ENCODE peak calls at places on chromosomes 16 and 17, in five cellular contexts. K is mucosa of gallbladder; T is stimulated activated CD8-positive, alpha-beta memory T cell treated with anti-CD3 and anti-CD28 coated beads, Interleukin-15, amount 100 ng/mL, for 24 hours; G is ovary; U is stimulated activated CD4-positive, alpha-beta T cell treated with anti-CD3 and anti-CD28 coated beads, Interleukin-12 subunit alpha, Interleukin-12 subunit beta, amount 100 ng/mL, for 4 hours. Q is an unnamed sample.

GRCh38 chr17:60169921-60170817 is 20.4 kb downstream of the CA4 start:
- DNase-seq in T (no peak), G (no peak), K (peak; percentile 87), U (no peak), Q (no peak)

GRCh38 chr16:52487849-52488457 is 59.0 kb downstream of the TOX3 start:
- DNase-seq in K (no peak), T (no peak), U (no peak), G (no peak), Q (no peak)

GRCh38 chr17:77874303-77875050 is 84.0 kb upstream of the TNRC6C start:
- DNase-seq in U (no peak), K (no peak), T (no peak), G (no peak), Q (no peak)

GRCh38 chr16:81939164-81940067 is 71.9 kb downstream of the SDR42E1 start:
- DNase-seq in T (no peak), G (no peak), K (no peak), U (no peak), Q (no peak)

GRCh38 chr16:54280751-54281150 is 5.8 kb downstream of the IRX3 start:
- DNase-seq in T (no peak), G (no peak), K (no peak), U (no peak), Q (no peak)

GRCh38 chr17:37702605-37703004 is 42.3 kb downstream of the HNF1B start:
- DNase-seq in T (no peak), K (no peak), G (no peak), U (no peak), Q (no peak)

GRCh38 chr16:85629326-85629725 is 16.2 kb downstream of the GSE1 start:
- DNase-seq in G (no peak), T (no peak), K (no peak), U (no peak), Q (no peak)

GRCh38 chr16:8623634-8624033 is 2.1 kb downstream of the METTL22 start:
- DNase-seq in U (no peak), K (no peak), T (no peak), G (no peak), Q (no peak)

GRCh38 chr17:48231995-48232729 is 124.6 kb downstream of the SNX11 start:
- DNase-seq in K (no peak), G (no peak), T (no peak), U (no peak), Q (no peak)

GRCh38 chr16:67542464-67542863 is 13.8 kb downstream of the RIPOR1 start:
- DNase-seq in G (peak; percentile 35), U (peak; percentile 41), T (no peak), K (no peak), Q (peak; percentile 23)

GRCh38 chr16:27383511-27384243 is 18.3 kb upstream of the IL21R start:
- DNase-seq in K (no peak), U (no peak), T (no peak), G (no peak), Q (no peak)

GRCh38 chr16:55853114-55853513 is 20.2 kb upstream of the CES1 start:
- DNase-seq in K (no peak), T (no peak), G (no peak), U (no peak), Q (no peak)

GRCh38 chr16:81647527-81647926 is 131.6 kb upstream of the PLCG2 start:
- DNase-seq in T (no peak), U (no peak), K (no peak), G (no peak), Q (no peak)

GRCh38 chr17:10646393-10646990 is 10.6 kb downstream of the MYH3 start:
- DNase-seq in K (peak; percentile 70), G (peak; percentile 73), U (peak; percentile 73), T (peak; percentile 63), Q (peak; percentile 83)

GRCh38 chr17:20852541-20853370 is 190.1 kb downstream of the USP22 start:
- DNase-seq in U (no peak), T (no peak), G (peak; percentile 31), K (no peak), Q (no peak)

GRCh38 chr16:75130150-75130771 is 13.7 kb upstream of the LDHD start:
- DNase-seq in G (no peak), T (no peak), K (no peak), U (no peak), Q (no peak)

GRCh38 chr17:17570798-17571716 is 20.5 kb downstream of the PEMT start:
- DNase-seq in K (no peak), G (peak; percentile 78), U (no peak), T (no peak), Q (peak; percentile 34)

GRCh38 chr16:81551821-81552304 is 107.3 kb downstream of the CMIP start:
- DNase-seq in G (no peak), T (no peak), K (peak; percentile 51), U (no peak), Q (no peak)

GRCh38 chr17:19376799-19377198 is 1.5 kb upstream of the MAPK7 start:
- DNase-seq in T (no peak), K (no peak), G (no peak), U (no peak), Q (no peak)

GRCh38 chr17:48307814-48308411 is 122.1 kb downstream of the SKAP1 start:
- DNase-seq in T (no peak), K (peak; percentile 60), G (no peak), U (peak; percentile 41), Q (peak; percentile 60)

GRCh38 chr17:61251939-61252865 is 147.4 kb upstream of the TBX2 start:
- DNase-seq in G (peak; percentile 88), U (no peak), K (peak; percentile 90), T (no peak), Q (peak; percentile 74)

GRCh38 chr16:53989597-53989996 is 285.6 kb downstream of the FTO start:
- DNase-seq in G (no peak), T (no peak), U (no peak), K (no peak), Q (no peak)

GRCh38 chr17:17416400-17417360 is 60.1 kb upstream of the MED9 start:
- DNase-seq in K (no peak), T (no peak), G (no peak), U (no peak), Q (no peak)

GRCh38 chr16:66478733-66479511 is 51.8 kb downstream of the BEAN1 start:
- DNase-seq in G (peak; percentile 61), T (peak; percentile 45), K (peak; percentile 77), U (peak; percentile 81), Q (no peak)

GRCh38 chr17:58156839-58157803 is 8.9 kb downstream of the OR4D1 start:
- DNase-seq in G (no peak), U (peak; percentile 57), T (peak; percentile 32), K (no peak), Q (no peak)

GRCh38 chr16:1282275-1282995 is 26.6 kb downstream of the TPSD1 start:
- DNase-seq in G (no peak), U (no peak), K (no peak), T (no peak), Q (no peak)

GRCh38 chr17:11251561-11252107 is 10.6 kb downstream of the SHISA6 start:
- DNase-seq in K (no peak), U (no peak), G (no peak), T (no peak), Q (no peak)

GRCh38 chr17:30254150-30254549 is 18.7 kb upstream of the SLC6A4 start:
- DNase-seq in G (no peak), T (no peak), K (no peak), U (no peak), Q (no peak)

GRCh38 chr16:66568355-66568754 is 2.1 kb downstream of the CMTM1 start:
- DNase-seq in G (no peak), K (no peak), U (no peak), T (no peak), Q (no peak)

GRCh38 chr17:8964801-8965393 is 610 bp downstream of the PIK3R5 start:
- DNase-seq in U (no peak), K (peak; percentile 35), G (no peak), T (no peak), Q (no peak)

GRCh38 chr17:12365805-12366204 is 299.9 kb upstream of the MYOCD start:
- DNase-seq in U (no peak), K (peak; percentile 26), T (no peak), G (no peak), Q (no peak)

GRCh38 chr17:82528484-82529265 is 9.1 kb downstream of the FOXK2 start:
- DNase-seq in T (no peak), G (no peak), U (no peak), K (peak; percentile 62), Q (peak; percentile 35)

GRCh38 chr17:15220785-15221184 is 44.3 kb downstream of the PMP22 start:
- DNase-seq in G (no peak), K (no peak), T (no peak), U (no peak), Q (no peak)

GRCh38 chr17:80692931-80693467 is 148.4 kb downstream of the RPTOR start:
- DNase-seq in K (no peak), T (no peak), G (no peak), U (no peak), Q (no peak)

GRCh38 chr16:69444873-69445517 is 20.6 kb downstream of the CYB5B start:
- DNase-seq in G (no peak), K (no peak), T (no peak), U (no peak), Q (no peak)

GRCh38 chr16:57252148-57252721 is 7.2 kb downstream of the ARL2BP start:
- DNase-seq in U (no peak), K (peak; percentile 85), T (no peak), G (no peak), Q (peak; percentile 61)

GRCh38 chr17:76337413-76337777 is 16.3 kb downstream of the PRPSAP1 start:
- DNase-seq in T (no peak), U (no peak), G (no peak), K (no peak), Q (no peak)

Q was measured in pancreas.